ENCODE peak calls at places on chromosomes 4 and X, in eight cellular contexts. F is transverse colon, P is A549, V is HepG2, T is sigmoid colon, M is upper lobe of left lung, X is stomach, N is tibial nerve. G is an unnamed sample.

GRCh38 chr4:72951628-72952027 is 117.9 kb downstream of the COX18 start:
- DNase-seq in F (no peak), P (peak), V (no peak), T (no peak), M (no peak), X (no peak), N (no peak), G (no peak)

GRCh38 chr4:119690871-119691270 is 62.3 kb upstream of the PDE5A start:
- DNase-seq in F (no peak), P (peak), V (peak), T (no peak), M (no peak), X (no peak), N (no peak), G (no peak)

GRCh38 chr4:88275516-88275915 is 8.8 kb downstream of the PPM1K start:
- DNase-seq in F (no peak), P (no peak), V (no peak), T (no peak), M (no peak), X (no peak), N (no peak), G (no peak)

GRCh38 chrX:2500681-2501151 is at the start of the genes DHRSX and ZBED1:
- DNase-seq in F (peak), P (peak), V (no peak), T (no peak), M (peak), X (peak), N (no peak), G (peak)

GRCh38 chrX:109624022-109624421 is 950 bp downstream of the KCNE5 start:
- DNase-seq in F (no peak), P (no peak), V (no peak), T (no peak), M (no peak), X (no peak), N (no peak), G (no peak)

GRCh38 chr4:121822796-121823504 is 733 bp downstream of the CCNA2 start:
- DNase-seq in F (peak), P (peak), V (peak), T (peak), M (peak), X (peak), N (no peak), G (no peak)

GRCh38 chrX:318739-319578 is at the start of gene GTPBP6:
- DNase-seq in F (peak), P (peak), V (peak), T (peak), M (peak), X (peak), N (peak), G (peak)

GRCh38 chr4:160129439-160129838 is 1026.6 kb downstream of the RAPGEF2 start:
- DNase-seq in F (no peak), P (peak), V (no peak), T (no peak), M (no peak), X (no peak), N (no peak), G (no peak)

GRCh38 chr4:159163522-159163921 is 60.6 kb downstream of the RAPGEF2 start:
- DNase-seq in F (no peak), P (no peak), V (no peak), T (no peak), M (no peak), X (no peak), N (no peak), G (no peak)

GRCh38 chr4:98929341-98930267 is 671 bp upstream of the EIF4E start:
- DNase-seq in F (peak), P (peak), V (peak), T (peak), M (peak), X (peak), N (peak), G (peak)

GRCh38 chrX:139720136-139720535 is 12.2 kb upstream of the MCF2 start:
- DNase-seq in F (no peak), P (peak), V (peak), T (no peak), M (no peak), X (no peak), N (no peak), G (no peak)

GRCh38 chrX:74925210-74926088 is at the start of gene NEXMIF:
- DNase-seq in F (peak), P (peak), V (peak), T (peak), M (peak), X (peak), N (no peak), G (peak)

GRCh38 chr4:139666735-139667266 is 1.2 kb downstream of the MGST2 start:
- DNase-seq in F (peak), P (peak), V (peak), T (peak), M (peak), X (peak), N (peak), G (no peak)

GRCh38 chr4:40962551-40963185 is 212.9 kb downstream of the NSUN7 start:
- DNase-seq in F (no peak), P (no peak), V (no peak), T (no peak), M (no peak), X (no peak), N (no peak), G (no peak)

GRCh38 chrX:68114573-68115199 is 318.6 kb downstream of the OPHN1 start:
- DNase-seq in F (peak), P (peak), V (no peak), T (no peak), M (no peak), X (no peak), N (no peak), G (no peak)

GRCh38 chrX:39244146-39244545 is 442.9 kb downstream of the MID1IP1 start:
- DNase-seq in F (no peak), P (no peak), V (no peak), T (no peak), M (no peak), X (no peak), N (no peak), G (no peak)

GRCh38 chrX:44651347-44651746 is 108.7 kb upstream of the FUNDC1 start:
- DNase-seq in F (no peak), P (no peak), V (no peak), T (no peak), M (no peak), X (no peak), N (no peak), G (no peak)

GRCh38 chr4:20249333-20249732 is 2.4 kb upstream of the SLIT2 start:
- DNase-seq in F (no peak), P (no peak), V (no peak), T (no peak), M (no peak), X (no peak), N (no peak), G (no peak)

GRCh38 chrX:46279214-46279924 is 265.9 kb downstream of the ZNF674 start:
- DNase-seq in F (no peak), P (no peak), V (no peak), T (no peak), M (no peak), X (no peak), N (no peak), G (no peak)

GRCh38 chr4:101356928-101357327 is 9.6 kb upstream of the PPP3CA start:
- DNase-seq in F (no peak), P (peak), V (peak), T (no peak), M (peak), X (peak), N (no peak), G (no peak)

GRCh38 chr4:85496933-85497332 is 22.0 kb downstream of the ARHGAP24 start:
- DNase-seq in F (no peak), P (peak), V (no peak), T (no peak), M (no peak), X (no peak), N (no peak), G (no peak)

GRCh38 chr4:39698424-39699009 is 581 bp downstream of the UBE2K start:
- DNase-seq in F (peak), P (no peak), V (peak), T (peak), M (peak), X (peak), N (peak), G (peak)

GRCh38 chr4:165464338-165464737 is 85.5 kb downstream of the CPE start:
- DNase-seq in F (no peak), P (no peak), V (no peak), T (no peak), M (no peak), X (no peak), N (no peak), G (no peak)

GRCh38 chrX:153875391-153876111 is 10.4 kb downstream of the L1CAM start:
- DNase-seq in F (peak), P (no peak), V (no peak), T (no peak), M (peak), X (peak), N (peak), G (peak)

GRCh38 chrX:103467870-103468269 is 51.4 kb downstream of the RAB40A start:
- DNase-seq in F (no peak), P (no peak), V (no peak), T (no peak), M (no peak), X (no peak), N (no peak), G (no peak)

GRCh38 chr4:165199722-165200121 is 7.6 kb upstream of the KLHL2 start:
- DNase-seq in F (no peak), P (no peak), V (no peak), T (no peak), M (no peak), X (no peak), N (no peak), G (no peak)

GRCh38 chr4:16070203-16070602 is 13.6 kb downstream of the PROM1 start:
- DNase-seq in F (no peak), P (no peak), V (no peak), T (no peak), M (no peak), X (no peak), N (no peak), G (no peak)

GRCh38 chr4:181007751-181008150 is 1235.5 kb upstream of the TENM3 start:
- DNase-seq in F (no peak), P (no peak), V (no peak), T (no peak), M (no peak), X (no peak), N (no peak), G (no peak)

GRCh38 chr4:44495136-44495535 is 46.5 kb upstream of the KCTD8 start:
- DNase-seq in F (no peak), P (no peak), V (no peak), T (no peak), M (no peak), X (no peak), N (no peak), G (no peak)

GRCh38 chr4:153788064-153788418 is 842 bp downstream of the SFRP2 start:
- DNase-seq in F (no peak), P (no peak), V (no peak), T (peak), M (no peak), X (no peak), N (no peak), G (no peak)

GRCh38 chr4:17092990-17093880 is 194.8 kb upstream of the LDB2 start:
- DNase-seq in F (no peak), P (no peak), V (no peak), T (no peak), M (no peak), X (no peak), N (no peak), G (no peak)

GRCh38 chr4:100738388-100739165 is 220.8 kb upstream of the EMCN start:
- DNase-seq in F (peak), P (peak), V (no peak), T (peak), M (no peak), X (peak), N (peak), G (no peak)

GRCh38 chr4:137823007-137823406 is 290.7 kb upstream of the PCDH18 start:
- DNase-seq in F (no peak), P (no peak), V (no peak), T (no peak), M (no peak), X (no peak), N (no peak), G (no peak)

GRCh38 chr4:47831026-47831689 is 6.7 kb downstream of the CORIN start:
- DNase-seq in F (no peak), P (no peak), V (no peak), T (no peak), M (no peak), X (no peak), N (no peak), G (no peak)

GRCh38 chr4:56767567-56767966 is 53.9 kb downstream of the SPINK2 start:
- DNase-seq in F (no peak), P (no peak), V (no peak), T (no peak), M (no peak), X (no peak), N (no peak), G (no peak)

GRCh38 chr4:14249226-14249625 is 621.7 kb upstream of the BOD1L1 start:
- DNase-seq in F (no peak), P (no peak), V (no peak), T (no peak), M (no peak), X (no peak), N (no peak), G (no peak)

GRCh38 chr4:139144161-139144859 is 32.7 kb downstream of the ELF2 start:
- DNase-seq in F (peak), P (no peak), V (no peak), T (peak), M (peak), X (peak), N (peak), G (peak)

GRCh38 chr4:37299468-37299867 is 54.9 kb downstream of the NWD2 start:
- DNase-seq in F (no peak), P (no peak), V (no peak), T (no peak), M (no peak), X (no peak), N (no peak), G (no peak)

GRCh38 chrX:15849555-15849954 is 5.1 kb downstream of the AP1S2 start:
- DNase-seq in F (no peak), P (no peak), V (no peak), T (no peak), M (no peak), X (no peak), N (no peak), G (no peak)

GRCh38 chr4:106868381-106869035 is 167.6 kb downstream of the DKK2 start:
- DNase-seq in F (no peak), P (no peak), V (no peak), T (no peak), M (no peak), X (no peak), N (no peak), G (no peak)

DNA sequence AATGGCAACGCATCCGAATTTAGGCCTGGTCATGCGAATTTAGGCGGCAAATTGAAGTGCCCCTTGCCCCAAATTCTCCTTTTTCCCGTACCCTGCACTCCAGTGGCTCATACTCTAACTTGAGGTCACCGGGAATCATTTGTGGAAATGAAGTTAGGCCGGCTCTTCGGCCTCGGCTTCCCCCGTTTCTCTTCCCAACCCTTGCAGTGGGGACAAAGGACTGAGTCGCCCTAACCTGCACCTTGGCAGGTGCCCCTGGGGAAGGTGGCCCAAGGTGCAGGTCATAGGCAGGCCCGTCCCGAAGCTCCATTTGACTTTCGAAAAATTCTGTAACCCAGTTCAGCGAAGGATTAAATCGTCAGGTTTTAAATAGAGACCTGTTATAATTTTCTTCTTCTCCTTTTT is 811 bp downstream of the SRD5A3 start:
- DNase-seq in F (peak), P (no peak), V (no peak), T (no peak), M (no peak), X (no peak), N (no peak), G (no peak)
- H3K4me3 ChIP-seq in F (peak), P (peak), V (peak), T (peak), M (peak), X (peak), N (peak), G (peak)

DNA sequence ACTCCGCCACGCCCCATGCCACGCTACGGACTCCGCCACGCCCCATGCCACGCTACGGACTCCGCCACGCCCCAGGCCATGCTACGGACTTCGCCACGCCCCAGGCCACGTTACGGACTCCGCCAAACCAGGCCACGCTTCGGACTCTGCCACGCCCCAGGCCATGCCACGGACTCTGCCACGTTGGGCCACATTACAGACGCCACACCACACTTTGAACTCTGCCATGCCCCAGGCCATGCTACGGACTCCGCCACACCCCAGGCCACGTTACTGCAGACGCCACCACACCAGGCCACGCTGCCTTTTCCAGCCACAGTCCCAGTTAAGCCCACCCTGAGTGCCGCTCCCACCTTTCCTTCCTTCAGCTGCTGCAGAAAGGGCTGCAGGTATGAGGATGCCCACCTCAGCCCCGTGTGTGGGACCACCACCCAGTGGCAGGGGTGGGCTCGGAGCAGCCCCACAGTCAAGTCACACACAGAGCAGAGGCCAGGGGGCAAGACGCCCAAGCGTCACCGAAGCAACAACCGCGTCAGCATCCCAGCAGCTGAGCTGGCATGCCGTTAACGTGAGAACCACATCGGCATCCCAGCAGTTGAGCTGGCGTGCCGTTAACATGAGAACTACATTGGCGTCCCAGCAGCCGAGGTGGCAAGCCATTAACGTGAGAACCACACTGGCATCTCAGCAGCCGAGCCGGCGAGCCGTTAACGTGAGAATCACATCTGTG is 26.5 kb downstream of the GAK start:
- DNase-seq in F (no peak), P (no peak), V (no peak), T (no peak), M (no peak), X (no peak), N (no peak), G (no peak)
- TF ChIP-seq POLR2A in F (no peak), P (no peak), V (no peak), T (no peak), M (no peak), X (no peak), N (no peak), G (no peak)

DNA sequence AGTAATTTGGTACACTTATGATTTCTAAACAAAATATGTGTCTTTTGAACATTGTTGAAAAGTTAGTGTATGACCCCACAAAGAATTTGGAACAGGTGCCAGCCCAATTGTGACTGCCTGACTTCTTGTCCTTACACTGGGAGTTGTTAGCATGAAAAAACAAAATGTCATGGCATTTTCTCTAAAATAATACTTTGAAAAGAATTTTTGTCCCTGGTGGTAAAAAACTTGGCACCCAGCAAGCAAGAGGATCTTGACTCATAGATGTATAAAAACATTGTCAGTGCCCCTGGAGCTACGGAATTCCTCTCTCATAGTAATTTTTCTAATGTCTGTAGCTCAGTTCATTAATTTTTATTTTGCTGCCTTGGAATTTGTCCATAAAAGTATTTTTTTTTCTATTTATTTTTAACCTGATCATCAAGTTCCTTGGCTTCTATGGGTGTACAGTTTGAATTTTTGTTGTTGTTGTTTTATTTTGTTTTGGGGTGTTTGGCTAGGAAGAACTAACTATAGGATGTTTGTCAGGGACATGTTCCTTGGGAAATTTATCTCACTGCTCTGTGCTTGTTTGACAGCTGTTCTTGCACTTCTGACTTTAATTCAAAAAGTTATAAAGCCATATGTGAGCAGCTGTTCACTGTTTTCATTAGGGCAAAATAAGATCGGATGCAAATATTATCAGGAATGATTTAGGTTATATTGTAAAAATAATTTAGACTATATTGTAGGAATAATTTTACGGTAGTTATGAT is 95.4 kb upstream of the NUDT6 start:
- DNase-seq in F (no peak), P (peak), V (no peak), T (no peak), M (no peak), X (no peak), N (no peak), G (no peak)
- TF ChIP-seq EP300 in F (no peak), P (no peak), V (no peak), T (no peak), M (no peak), X (no peak), N (no peak), G (no peak)

GRCh38 chr4:7805533-7806079 is 134.1 kb downstream of the AFAP1 start:
- DNase-seq in F (no peak), P (peak), V (peak), T (no peak), M (peak), X (peak), N (no peak), G (no peak)
- H3K4me3 ChIP-seq in F (no peak), P (no peak), V (peak), T (no peak), M (no peak), X (no peak), N (no peak), G (no peak)

GRCh38 chr4:77582716-77583115 is 22.9 kb upstream of the CXCL13 start:
- DNase-seq in F (no peak), P (peak), V (no peak), T (no peak), M (no peak), X (no peak), N (no peak), G (no peak)

GRCh38 chr4:77591532-77591931 is 14.1 kb upstream of the CXCL13 start:
- DNase-seq in F (no peak), P (no peak), V (no peak), T (no peak), M (no peak), X (no peak), N (no peak), G (no peak)

GRCh38 chr4:77581724-77582123 is 23.9 kb upstream of the CXCL13 start:
- DNase-seq in F (no peak), P (no peak), V (no peak), T (no peak), M (no peak), X (no peak), N (no peak), G (no peak)

GRCh38 chr4:77582151-77582550 is 23.5 kb upstream of the CXCL13 start:
- DNase-seq in F (no peak), P (no peak), V (no peak), T (no peak), M (no peak), X (no peak), N (no peak), G (no peak)

GRCh38 chr4:77586953-77587383 is 18.7 kb upstream of the CXCL13 start:
- DNase-seq in F (peak), P (peak), V (no peak), T (no peak), M (no peak), X (no peak), N (no peak), G (no peak)
- TF ChIP-seq POLR2A in F (no peak), P (no peak), V (no peak), T (no peak), M (no peak), X (no peak), N (no peak), G (no peak)